ENCODE peak calls at places on chromosomes 1 and 21, in nine cellular contexts. One of them, this sample, is unnamed.

GRCh38 chr21:28393279-28393678 is 599.4 kb downstream of the LTN1 start:
- DNase-seq in BE2C: no peak
- DNase-seq in lower lobe of right lung: peak
- DNase-seq in Peyer's patch: peak
- DNase-seq in neural progenitor cell: no peak
- DNase-seq in heart right ventricle: no peak
- DNase-seq in heart left ventricle: no peak
- DNase-seq in fibroblast of pulmonary artery: no peak
- DNase-seq in PC-9: peak
- DNase-seq in this sample: no peak

GRCh38 chr1:24643362-24644346 is 552 bp downstream of the SRRM1 start:
- DNase-seq in BE2C: no peak
- DNase-seq in lower lobe of right lung: no peak
- DNase-seq in Peyer's patch: no peak
- DNase-seq in neural progenitor cell: peak
- DNase-seq in heart right ventricle: peak
- DNase-seq in heart left ventricle: no peak
- DNase-seq in fibroblast of pulmonary artery: no peak
- DNase-seq in PC-9: peak
- DNase-seq in this sample: no peak

GRCh38 chr1:170445096-170445495 is 86.9 kb upstream of the GORAB start:
- DNase-seq in BE2C: no peak
- DNase-seq in lower lobe of right lung: no peak
- DNase-seq in Peyer's patch: no peak
- DNase-seq in neural progenitor cell: no peak
- DNase-seq in heart right ventricle: no peak
- DNase-seq in heart left ventricle: no peak
- DNase-seq in fibroblast of pulmonary artery: peak
- DNase-seq in PC-9: no peak
- DNase-seq in this sample: no peak

GRCh38 chr1:47435506-47436303 is 2.1 kb upstream of the FOXD2 start:
- DNase-seq in BE2C: no peak
- DNase-seq in lower lobe of right lung: no peak
- DNase-seq in Peyer's patch: no peak
- DNase-seq in neural progenitor cell: no peak
- DNase-seq in heart right ventricle: no peak
- DNase-seq in heart left ventricle: no peak
- DNase-seq in fibroblast of pulmonary artery: no peak
- DNase-seq in PC-9: no peak
- DNase-seq in this sample: no peak

GRCh38 chr1:206635983-206636354 is 633 bp downstream of the DYRK3 start:
- DNase-seq in BE2C: no peak
- DNase-seq in lower lobe of right lung: no peak
- DNase-seq in Peyer's patch: no peak
- DNase-seq in neural progenitor cell: no peak
- DNase-seq in heart right ventricle: no peak
- DNase-seq in heart left ventricle: no peak
- DNase-seq in fibroblast of pulmonary artery: no peak
- DNase-seq in PC-9: no peak
- DNase-seq in this sample: no peak

GRCh38 chr1:94634977-94635416 is 93.4 kb upstream of the F3 start:
- DNase-seq in BE2C: peak
- DNase-seq in lower lobe of right lung: no peak
- DNase-seq in Peyer's patch: no peak
- DNase-seq in neural progenitor cell: no peak
- DNase-seq in heart right ventricle: no peak
- DNase-seq in heart left ventricle: no peak
- DNase-seq in fibroblast of pulmonary artery: peak
- DNase-seq in PC-9: no peak
- DNase-seq in this sample: no peak

GRCh38 chr1:203362561-203363055 is 11.7 kb upstream of the FMOD start:
- DNase-seq in BE2C: no peak
- DNase-seq in lower lobe of right lung: no peak
- DNase-seq in Peyer's patch: no peak
- DNase-seq in neural progenitor cell: no peak
- DNase-seq in heart right ventricle: no peak
- DNase-seq in heart left ventricle: no peak
- DNase-seq in fibroblast of pulmonary artery: no peak
- DNase-seq in PC-9: no peak
- DNase-seq in this sample: no peak

GRCh38 chr1:82788038-82788437 is 987.3 kb downstream of the ADGRL2 start:
- DNase-seq in BE2C: no peak
- DNase-seq in lower lobe of right lung: no peak
- DNase-seq in Peyer's patch: no peak
- DNase-seq in neural progenitor cell: no peak
- DNase-seq in heart right ventricle: no peak
- DNase-seq in heart left ventricle: no peak
- DNase-seq in fibroblast of pulmonary artery: no peak
- DNase-seq in PC-9: no peak
- DNase-seq in this sample: no peak

GRCh38 chr1:94143173-94143808 is 22.3 kb upstream of the ABCA4 start:
- DNase-seq in BE2C: no peak
- DNase-seq in lower lobe of right lung: no peak
- DNase-seq in Peyer's patch: no peak
- DNase-seq in neural progenitor cell: no peak
- DNase-seq in heart right ventricle: no peak
- DNase-seq in heart left ventricle: no peak
- DNase-seq in fibroblast of pulmonary artery: peak
- DNase-seq in PC-9: no peak
- DNase-seq in this sample: no peak

GRCh38 chr1:15328785-15329480 is 80.8 kb upstream of the EFHD2 start:
- DNase-seq in BE2C: no peak
- DNase-seq in lower lobe of right lung: peak
- DNase-seq in Peyer's patch: no peak
- DNase-seq in neural progenitor cell: no peak
- DNase-seq in heart right ventricle: peak
- DNase-seq in heart left ventricle: peak
- DNase-seq in fibroblast of pulmonary artery: peak
- DNase-seq in PC-9: no peak
- DNase-seq in this sample: no peak

GRCh38 chr1:208203127-208203847 is 40.9 kb downstream of the PLXNA2 start:
- DNase-seq in BE2C: no peak
- DNase-seq in lower lobe of right lung: peak
- DNase-seq in Peyer's patch: peak
- DNase-seq in neural progenitor cell: no peak
- DNase-seq in heart right ventricle: peak
- DNase-seq in heart left ventricle: peak
- DNase-seq in fibroblast of pulmonary artery: peak
- DNase-seq in PC-9: peak
- DNase-seq in this sample: no peak

GRCh38 chr1:243763806-243764205 is 86.2 kb downstream of the AKT3 start:
- DNase-seq in BE2C: no peak
- DNase-seq in lower lobe of right lung: no peak
- DNase-seq in Peyer's patch: no peak
- DNase-seq in neural progenitor cell: no peak
- DNase-seq in heart right ventricle: no peak
- DNase-seq in heart left ventricle: no peak
- DNase-seq in fibroblast of pulmonary artery: no peak
- DNase-seq in PC-9: no peak
- DNase-seq in this sample: no peak

GRCh38 chr1:56200446-56200845 is 378.9 kb downstream of the PLPP3 start:
- DNase-seq in BE2C: peak
- DNase-seq in lower lobe of right lung: no peak
- DNase-seq in Peyer's patch: no peak
- DNase-seq in neural progenitor cell: no peak
- DNase-seq in heart right ventricle: no peak
- DNase-seq in heart left ventricle: no peak
- DNase-seq in fibroblast of pulmonary artery: no peak
- DNase-seq in PC-9: peak
- DNase-seq in this sample: no peak

GRCh38 chr1:236868625-236869467 is 73.8 kb downstream of the MTR start:
- DNase-seq in BE2C: peak
- DNase-seq in lower lobe of right lung: no peak
- DNase-seq in Peyer's patch: peak
- DNase-seq in neural progenitor cell: peak
- DNase-seq in heart right ventricle: no peak
- DNase-seq in heart left ventricle: no peak
- DNase-seq in fibroblast of pulmonary artery: peak
- DNase-seq in PC-9: peak
- DNase-seq in this sample: peak

GRCh38 chr1:226002667-226003501 is 3.7 kb upstream of the SDE2 start:
- DNase-seq in BE2C: peak
- DNase-seq in lower lobe of right lung: peak
- DNase-seq in Peyer's patch: peak
- DNase-seq in neural progenitor cell: peak
- DNase-seq in heart right ventricle: peak
- DNase-seq in heart left ventricle: peak
- DNase-seq in fibroblast of pulmonary artery: peak
- DNase-seq in PC-9: peak
- DNase-seq in this sample: peak

GRCh38 chr1:153058154-153058553 is 842 bp upstream of the SPRR2A start:
- DNase-seq in BE2C: no peak
- DNase-seq in lower lobe of right lung: no peak
- DNase-seq in Peyer's patch: no peak
- DNase-seq in neural progenitor cell: no peak
- DNase-seq in heart right ventricle: no peak
- DNase-seq in heart left ventricle: no peak
- DNase-seq in fibroblast of pulmonary artery: no peak
- DNase-seq in PC-9: no peak
- DNase-seq in this sample: no peak
- TF ChIP-seq CTCF in BE2C: no peak
- TF ChIP-seq CTCF in lower lobe of right lung: no peak
- TF ChIP-seq CTCF in Peyer's patch: no peak
- TF ChIP-seq CTCF in neural progenitor cell: no peak
- TF ChIP-seq CTCF in heart right ventricle: no peak
- TF ChIP-seq CTCF in heart left ventricle: no peak
- TF ChIP-seq CTCF in fibroblast of pulmonary artery: no peak
- TF ChIP-seq CTCF in PC-9: peak
- TF ChIP-seq CTCF in this sample: peak

DNA sequence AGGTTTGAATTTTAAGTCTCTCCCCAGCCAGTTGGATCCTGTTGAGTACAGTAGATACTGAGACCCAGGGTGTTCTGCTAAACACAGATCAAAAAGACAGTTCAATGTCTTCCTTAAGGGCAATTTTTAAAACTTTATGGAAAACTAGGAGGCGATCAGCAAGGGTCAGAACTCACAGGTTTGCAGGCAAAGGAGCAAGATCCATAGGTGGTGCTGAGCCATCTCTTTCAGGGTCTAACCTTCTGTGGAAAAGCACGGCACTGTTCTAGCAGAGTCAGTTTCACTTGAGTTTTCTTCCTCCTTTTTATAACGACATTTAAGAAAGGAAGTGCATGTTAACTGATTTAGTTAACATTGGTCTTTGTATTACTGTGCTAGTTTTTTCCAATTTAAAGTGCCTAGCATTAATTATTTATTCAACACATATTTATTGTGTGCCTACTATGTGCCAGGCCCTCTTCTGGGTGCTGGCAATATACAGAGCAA is at the start of gene CD84:
- DNase-seq in BE2C: no peak
- DNase-seq in lower lobe of right lung: no peak
- DNase-seq in Peyer's patch: peak
- DNase-seq in neural progenitor cell: no peak
- DNase-seq in heart right ventricle: no peak
- DNase-seq in heart left ventricle: no peak
- DNase-seq in fibroblast of pulmonary artery: no peak
- DNase-seq in PC-9: no peak
- DNase-seq in this sample: no peak
- H3K4me3 ChIP-seq in BE2C: no peak
- H3K4me3 ChIP-seq in lower lobe of right lung: peak
- H3K4me3 ChIP-seq in Peyer's patch: peak
- H3K4me3 ChIP-seq in neural progenitor cell: no peak
- H3K4me3 ChIP-seq in heart right ventricle: peak
- H3K4me3 ChIP-seq in heart left ventricle: peak
- H3K4me3 ChIP-seq in fibroblast of pulmonary artery: no peak
- H3K4me3 ChIP-seq in PC-9: no peak
- H3K4me3 ChIP-seq in this sample: peak

GRCh38 chr1:10835423-10836421 is 39.3 kb upstream of the CASZ1 start:
- DNase-seq in BE2C: peak
- DNase-seq in lower lobe of right lung: peak
- DNase-seq in Peyer's patch: peak
- DNase-seq in neural progenitor cell: peak
- DNase-seq in heart right ventricle: peak
- DNase-seq in heart left ventricle: no peak
- DNase-seq in fibroblast of pulmonary artery: peak
- DNase-seq in PC-9: peak
- DNase-seq in this sample: peak

GRCh38 chr1:10832703-10833102 is 36.3 kb upstream of the CASZ1 start:
- DNase-seq in BE2C: no peak
- DNase-seq in lower lobe of right lung: no peak
- DNase-seq in Peyer's patch: no peak
- DNase-seq in neural progenitor cell: no peak
- DNase-seq in heart right ventricle: no peak
- DNase-seq in heart left ventricle: no peak
- DNase-seq in fibroblast of pulmonary artery: no peak
- DNase-seq in PC-9: peak
- DNase-seq in this sample: no peak

GRCh38 chr1:10836726-10837125 is 40.3 kb upstream of the CASZ1 start:
- DNase-seq in BE2C: no peak
- DNase-seq in lower lobe of right lung: no peak
- DNase-seq in Peyer's patch: no peak
- DNase-seq in neural progenitor cell: no peak
- DNase-seq in heart right ventricle: no peak
- DNase-seq in heart left ventricle: no peak
- DNase-seq in fibroblast of pulmonary artery: no peak
- DNase-seq in PC-9: no peak
- DNase-seq in this sample: no peak

GRCh38 chr1:10833630-10834557 is 37.4 kb upstream of the CASZ1 start:
- DNase-seq in BE2C: no peak
- DNase-seq in lower lobe of right lung: no peak
- DNase-seq in Peyer's patch: no peak
- DNase-seq in neural progenitor cell: no peak
- DNase-seq in heart right ventricle: no peak
- DNase-seq in heart left ventricle: no peak
- DNase-seq in fibroblast of pulmonary artery: peak
- DNase-seq in PC-9: no peak
- DNase-seq in this sample: no peak

DNA sequence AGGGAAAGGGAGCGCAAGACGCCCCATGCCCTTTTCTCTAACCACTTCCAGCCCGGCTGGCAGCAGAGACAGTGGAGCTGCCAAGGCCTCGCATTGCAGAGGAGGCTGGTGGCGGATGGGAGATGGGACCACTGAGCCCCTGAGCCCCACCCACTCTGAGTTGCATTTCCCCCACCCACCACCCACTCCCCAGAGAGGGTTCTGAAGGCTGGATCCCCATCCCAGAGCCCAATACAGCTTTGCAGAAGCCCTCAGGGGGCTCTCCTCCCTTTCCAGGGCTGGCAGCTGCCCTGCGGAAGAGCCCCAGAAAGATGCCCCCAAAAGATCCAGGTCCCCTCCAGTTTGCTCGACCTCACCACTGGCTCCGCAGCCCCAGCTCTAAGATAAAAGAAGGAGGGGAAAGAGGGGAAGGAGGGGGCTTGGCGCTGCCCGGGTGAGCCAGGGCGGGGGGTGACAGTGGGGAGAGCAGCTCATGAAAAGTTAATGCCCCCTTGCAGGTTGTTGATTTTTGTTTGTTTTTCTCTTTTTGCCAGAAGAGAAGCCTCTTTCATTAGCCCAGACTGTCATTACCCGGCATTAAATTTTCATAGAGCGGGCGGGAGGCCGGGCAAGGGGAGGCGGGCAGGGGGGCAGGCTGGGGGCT is 38.4 kb upstream of the CASZ1 start:
- DNase-seq in BE2C: no peak
- DNase-seq in lower lobe of right lung: no peak
- DNase-seq in Peyer's patch: no peak
- DNase-seq in neural progenitor cell: no peak
- DNase-seq in heart right ventricle: no peak
- DNase-seq in heart left ventricle: no peak
- DNase-seq in fibroblast of pulmonary artery: no peak
- DNase-seq in PC-9: no peak
- DNase-seq in this sample: no peak
- TF ChIP-seq CTCF in BE2C: no peak
- TF ChIP-seq CTCF in lower lobe of right lung: no peak
- TF ChIP-seq CTCF in Peyer's patch: no peak
- TF ChIP-seq CTCF in neural progenitor cell: no peak
- TF ChIP-seq CTCF in heart right ventricle: no peak
- TF ChIP-seq CTCF in heart left ventricle: no peak
- TF ChIP-seq CTCF in fibroblast of pulmonary artery: no peak
- TF ChIP-seq CTCF in PC-9: no peak
- TF ChIP-seq CTCF in this sample: no peak

GRCh38 chr21:17819878-17820232 is 699 bp upstream of the C21orf91 start:
- DNase-seq in BE2C: no peak
- DNase-seq in lower lobe of right lung: no peak
- DNase-seq in Peyer's patch: no peak
- DNase-seq in neural progenitor cell: no peak
- DNase-seq in heart right ventricle: no peak
- DNase-seq in heart left ventricle: no peak
- DNase-seq in fibroblast of pulmonary artery: no peak
- DNase-seq in PC-9: no peak
- DNase-seq in this sample: no peak
- H3K4me3 ChIP-seq in BE2C: peak
- H3K4me3 ChIP-seq in lower lobe of right lung: peak
- H3K4me3 ChIP-seq in Peyer's patch: peak
- H3K4me3 ChIP-seq in neural progenitor cell: peak
- H3K4me3 ChIP-seq in heart right ventricle: peak
- H3K4me3 ChIP-seq in heart left ventricle: peak
- H3K4me3 ChIP-seq in fibroblast of pulmonary artery: peak
- H3K4me3 ChIP-seq in PC-9: peak
- H3K4me3 ChIP-seq in this sample: peak